ENCODE peak calls at places on chromosomes 12 and 14, in nine cellular contexts. S is uterus, M is neural progenitor cell, P is ascending aorta, Q is aorta, B is psoas muscle, R is pancreas, K is stomach, V is HCT116. G is an unnamed sample.

GRCh38 chr12:9379023-9379742 is 171.0 kb upstream of the PZP start:
- DNase-seq in S (no peak), M (no peak), P (no peak), Q (no peak), B (no peak), R (no peak), K (no peak), V (no peak), G (no peak)

GRCh38 chr14:84760506-84760905 is 769.4 kb upstream of the FLRT2 start:
- DNase-seq in S (no peak), M (no peak), P (no peak), Q (no peak), B (no peak), R (no peak), K (no peak), V (no peak), G (no peak)

GRCh38 chr14:87076146-87076545 is 916.8 kb downstream of the GALC start:
- DNase-seq in S (no peak), M (no peak), P (no peak), Q (no peak), B (no peak), R (no peak), K (no peak), V (no peak), G (no peak)

GRCh38 chr12:23827353-23827752 is 122.1 kb downstream of the SOX5 start:
- DNase-seq in S (no peak), M (no peak), P (no peak), Q (no peak), B (no peak), R (no peak), K (no peak), V (no peak), G (no peak)

GRCh38 chr12:10590976-10591375 is 22.4 kb downstream of the MAGOHB start:
- DNase-seq in S (no peak), M (no peak), P (no peak), Q (no peak), B (no peak), R (no peak), K (no peak), V (no peak), G (no peak)

GRCh38 chr12:55930771-55931316 is at the start of gene DGKA:
- DNase-seq in S (peak), M (peak), P (peak), Q (peak), B (no peak), R (no peak), K (peak), V (peak), G (peak)

GRCh38 chr14:25094171-25094907 is 44.4 kb upstream of the STXBP6 start:
- DNase-seq in S (no peak), M (peak), P (no peak), Q (no peak), B (no peak), R (no peak), K (no peak), V (no peak), G (no peak)

GRCh38 chr14:24418492-24418873 is 11.0 kb downstream of the CBLN3 start:
- DNase-seq in S (no peak), M (no peak), P (peak), Q (no peak), B (no peak), R (peak), K (peak), V (no peak), G (peak)

GRCh38 chr12:94768398-94769039 is 118.2 kb upstream of the TMCC3 start:
- DNase-seq in S (no peak), M (no peak), P (no peak), Q (no peak), B (no peak), R (no peak), K (no peak), V (no peak), G (no peak)

GRCh38 chr14:29166507-29166906 is 399.9 kb downstream of the FOXG1 start:
- DNase-seq in S (no peak), M (no peak), P (no peak), Q (no peak), B (no peak), R (no peak), K (no peak), V (no peak), G (no peak)

GRCh38 chr12:68290126-68290525 is 36.7 kb upstream of the IL22 start:
- DNase-seq in S (no peak), M (no peak), P (no peak), Q (no peak), B (no peak), R (no peak), K (no peak), V (no peak), G (peak)

GRCh38 chr12:54596526-54596946 is 8.1 kb upstream of the PPP1R1A start:
- DNase-seq in S (peak), M (peak), P (peak), Q (peak), B (peak), R (peak), K (peak), V (peak), G (peak)

GRCh38 chr12:107912421-107913004 is 138.0 kb downstream of the ASCL4 start:
- DNase-seq in S (no peak), M (peak), P (no peak), Q (peak), B (peak), R (peak), K (peak), V (peak), G (no peak)

GRCh38 chr12:5432011-5432400 is at the start of gene NTF3:
- DNase-seq in S (no peak), M (peak), P (no peak), Q (peak), B (no peak), R (no peak), K (no peak), V (no peak), G (no peak)

GRCh38 chr14:53368714-53369191 is 215.6 kb upstream of the DDHD1 start:
- DNase-seq in S (no peak), M (no peak), P (no peak), Q (no peak), B (no peak), R (no peak), K (no peak), V (no peak), G (no peak)

GRCh38 chr14:73787760-73788508 is 63.7 kb upstream of the PTGR2 start:
- DNase-seq in S (peak), M (peak), P (no peak), Q (peak), B (no peak), R (no peak), K (no peak), V (no peak), G (no peak)

GRCh38 chr12:119202121-119202527 is 23.4 kb downstream of the HSPB8 start:
- DNase-seq in S (no peak), M (no peak), P (no peak), Q (no peak), B (no peak), R (no peak), K (no peak), V (no peak), G (no peak)

GRCh38 chr12:1054103-1054838 is 63.2 kb downstream of the ERC1 start:
- DNase-seq in S (no peak), M (peak), P (no peak), Q (no peak), B (no peak), R (no peak), K (no peak), V (no peak), G (no peak)

GRCh38 chr14:32298346-32298745 is 30.8 kb upstream of the AKAP6 start:
- DNase-seq in S (no peak), M (no peak), P (no peak), Q (no peak), B (no peak), R (no peak), K (no peak), V (no peak), G (no peak)

GRCh38 chr14:30885840-30886740 is 11.7 kb downstream of the COCH start:
- DNase-seq in S (no peak), M (no peak), P (no peak), Q (no peak), B (no peak), R (no peak), K (no peak), V (no peak), G (no peak)

GRCh38 chr12:5043589-5044419 is at the start of gene KCNA5:
- DNase-seq in S (no peak), M (peak), P (peak), Q (peak), B (no peak), R (peak), K (no peak), V (no peak), G (no peak)

GRCh38 chr12:122834229-122834920 is 882 bp upstream of the HIP1R start:
- DNase-seq in S (no peak), M (peak), P (peak), Q (peak), B (no peak), R (no peak), K (peak), V (peak), G (peak)

GRCh38 chr14:37988472-37988871 is 219.2 kb upstream of the SSTR1 start:
- DNase-seq in S (no peak), M (no peak), P (no peak), Q (no peak), B (no peak), R (no peak), K (no peak), V (no peak), G (no peak)

GRCh38 chr14:34425095-34425851 is 36.8 kb downstream of the SPTSSA start:
- DNase-seq in S (no peak), M (no peak), P (no peak), Q (no peak), B (no peak), R (peak), K (no peak), V (no peak), G (peak)

GRCh38 chr12:62194616-62195015 is 65.6 kb upstream of the USP15 start:
- DNase-seq in S (no peak), M (no peak), P (no peak), Q (no peak), B (no peak), R (no peak), K (no peak), V (no peak), G (no peak)

GRCh38 chr14:90509403-90509802 is 112.6 kb downstream of the CALM1 start:
- DNase-seq in S (no peak), M (no peak), P (no peak), Q (no peak), B (no peak), R (no peak), K (no peak), V (no peak), G (no peak)

GRCh38 chr14:22266141-22266442 is 322.9 kb downstream of the DAD1 start:
- DNase-seq in S (no peak), M (no peak), P (no peak), Q (no peak), B (no peak), R (no peak), K (no peak), V (no peak), G (peak)

GRCh38 chr12:86712425-86712843 is 456.2 kb upstream of the MGAT4C start:
- DNase-seq in S (no peak), M (no peak), P (no peak), Q (no peak), B (no peak), R (no peak), K (no peak), V (peak), G (peak)

GRCh38 chr14:100677925-100678765 is 48.5 kb upstream of the DLK1 start:
- DNase-seq in S (peak), M (peak), P (no peak), Q (no peak), B (peak), R (no peak), K (peak), V (no peak), G (no peak)

GRCh38 chr12:1293901-1294300 is 300.5 kb downstream of the FBXL14 start:
- DNase-seq in S (no peak), M (no peak), P (no peak), Q (no peak), B (no peak), R (no peak), K (no peak), V (no peak), G (no peak)

GRCh38 chr14:64696355-64696844 is 7.8 kb upstream of the PLEKHG3 start:
- DNase-seq in S (peak), M (no peak), P (peak), Q (no peak), B (no peak), R (no peak), K (no peak), V (no peak), G (no peak)

GRCh38 chr12:122018457-122018856 is 3.2 kb upstream of the BCL7A start:
- DNase-seq in S (no peak), M (no peak), P (no peak), Q (no peak), B (no peak), R (no peak), K (no peak), V (no peak), G (no peak)

GRCh38 chr12:107349008-107349747 is 255.8 kb upstream of the CRY1 start:
- DNase-seq in S (no peak), M (peak), P (no peak), Q (no peak), B (no peak), R (peak), K (no peak), V (peak), G (peak)

GRCh38 chr12:88594780-88595179 is 14.5 kb upstream of the KITLG start:
- DNase-seq in S (no peak), M (peak), P (no peak), Q (no peak), B (no peak), R (no peak), K (no peak), V (no peak), G (no peak)

GRCh38 chr12:9750276-9751203 is 10.2 kb downstream of the CD69 start:
- DNase-seq in S (peak), M (peak), P (no peak), Q (no peak), B (no peak), R (no peak), K (no peak), V (peak), G (peak)

DNA sequence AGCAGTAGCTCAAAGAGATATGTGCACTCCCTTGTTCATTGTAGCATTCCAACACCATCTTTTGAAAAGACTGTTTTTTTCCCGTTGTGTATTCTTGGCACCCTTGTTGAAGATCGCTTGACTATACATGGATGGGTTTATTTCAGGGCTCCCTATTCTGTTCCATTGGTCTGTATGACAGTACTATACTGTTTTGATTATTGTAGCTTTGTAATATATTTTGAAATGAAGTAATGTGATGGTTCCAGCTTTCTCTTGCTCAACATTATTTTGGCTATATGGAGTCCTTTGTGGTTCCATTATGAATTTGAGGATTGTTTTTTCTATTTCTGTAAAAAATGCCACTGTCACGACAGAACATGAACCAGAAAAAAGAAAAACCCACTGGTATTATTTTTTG is 25.7 kb downstream of the BRMS1L start:
- DNase-seq in S (no peak), M (no peak), P (no peak), Q (no peak), B (no peak), R (no peak), K (no peak), V (no peak), G (no peak)
- H3K27ac ChIP-seq in S (no peak), M (no peak), P (no peak), Q (no peak), B (no peak), R (no peak), K (no peak), V (no peak), G (no peak)

GRCh38 chr12:39619660-39620433 is at the start of gene ABCD2:
- DNase-seq in S (peak), M (peak), P (peak), Q (peak), B (peak), R (peak), K (peak), V (peak), G (peak)
- H3K27ac ChIP-seq in S (peak), M (no peak), P (peak), Q (no peak), B (peak), R (peak), K (peak), V (no peak), G (no peak)

GRCh38 chr14:104805941-104806624 is 5.2 kb downstream of the ZBTB42 start:
- DNase-seq in S (no peak), M (no peak), P (no peak), Q (peak), B (peak), R (peak), K (no peak), V (no peak), G (no peak)
- H3K27ac ChIP-seq in S (no peak), M (no peak), P (peak), Q (no peak), B (peak), R (peak), K (no peak), V (peak), G (no peak)

GRCh38 chr12:65742481-65742971 is 81.8 kb upstream of the HMGA2 start:
- DNase-seq in S (no peak), M (peak), P (no peak), Q (no peak), B (no peak), R (no peak), K (no peak), V (no peak), G (no peak)
- H3K27ac ChIP-seq in S (no peak), M (peak), P (no peak), Q (no peak), B (no peak), R (no peak), K (no peak), V (no peak), G (no peak)

GRCh38 chr14:59305231-59305630 is 116.8 kb downstream of the DAAM1 start:
- DNase-seq in S (no peak), M (no peak), P (no peak), Q (no peak), B (no peak), R (no peak), K (no peak), V (no peak), G (no peak)

GRCh38 chr14:59301354-59301753 is 112.9 kb downstream of the DAAM1 start:
- DNase-seq in S (no peak), M (no peak), P (no peak), Q (no peak), B (no peak), R (no peak), K (no peak), V (no peak), G (no peak)

GRCh38 chr14:59302313-59302712 is 113.8 kb downstream of the DAAM1 start:
- DNase-seq in S (no peak), M (no peak), P (no peak), Q (no peak), B (no peak), R (no peak), K (no peak), V (no peak), G (no peak)

GRCh38 chr14:59305836-59306555 is 117.5 kb downstream of the DAAM1 start:
- DNase-seq in S (no peak), M (no peak), P (no peak), Q (no peak), B (no peak), R (no peak), K (no peak), V (no peak), G (peak)

DNA sequence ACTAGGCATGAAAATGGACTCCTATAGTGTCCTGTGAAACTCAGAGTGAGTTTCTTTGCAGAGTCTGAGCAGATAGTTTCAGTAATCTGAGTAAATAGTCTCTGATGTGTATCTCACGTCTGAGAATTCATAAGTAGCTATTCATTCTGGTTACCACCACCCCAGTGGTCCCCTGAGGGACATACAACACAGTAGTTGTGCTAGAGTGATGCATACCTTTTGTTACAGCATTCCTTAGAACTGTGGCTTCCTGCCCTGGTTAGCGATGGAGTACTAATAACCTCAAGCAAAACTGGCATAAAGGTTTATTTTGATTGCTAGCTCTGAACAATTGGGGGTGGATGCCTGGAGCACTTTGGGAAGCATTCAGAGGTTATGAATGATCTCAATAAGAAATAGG is 114.7 kb downstream of the DAAM1 start:
- DNase-seq in S (no peak), M (no peak), P (no peak), Q (no peak), B (no peak), R (no peak), K (no peak), V (no peak), G (peak)
- H3K27ac ChIP-seq in S (no peak), M (no peak), P (no peak), Q (no peak), B (no peak), R (no peak), K (no peak), V (no peak), G (no peak)

G was measured in PC-9.